ENCODE peak calls at places on chromosomes 4 and X, in five cellular contexts. J, D, G, Y and V are unnamed samples. For H3K4me1, the result is how much of the 10 kb centered on the place peaks cover.

GRCh38 chrX:47748576-47748975 is 88.1 kb upstream of the ZNF81 start:
- DNase-seq in J (no peak), D (no peak), G (no peak), Y (no peak), V (no peak)

GRCh38 chr4:25703731-25704388 is 48.2 kb downstream of the SLC34A2 start:
- DNase-seq in J (no peak), D (no peak), G (no peak), Y (no peak), V (no peak)

GRCh38 chr4:181569553-181569952 is 673.6 kb upstream of the TENM3 start:
- DNase-seq in J (peak), D (no peak), G (no peak), Y (no peak), V (no peak)

GRCh38 chr4:145278341-145279121 is 98.1 kb upstream of the OTUD4 start:
- DNase-seq in J (peak), D (no peak), G (no peak), Y (no peak), V (no peak)

GRCh38 chr4:93759506-93759905 is 69.0 kb upstream of the ATOH1 start:
- DNase-seq in J (no peak), D (no peak), G (no peak), Y (no peak), V (no peak)

GRCh38 chrX:53435997-53436396 is 1.8 kb upstream of the HSD17B10 start:
- DNase-seq in J (peak), D (peak), G (peak), Y (peak), V (peak)

GRCh38 chrX:39982927-39983326 is 114.8 kb downstream of the BCOR start:
- DNase-seq in J (no peak), D (no peak), G (no peak), Y (no peak), V (no peak)

GRCh38 chrX:20521245-20521644 is 254.5 kb upstream of the RPS6KA3 start:
- DNase-seq in J (peak), D (no peak), G (no peak), Y (no peak), V (no peak)

GRCh38 chr4:181662383-181662782 is 580.8 kb upstream of the TENM3 start:
- DNase-seq in J (peak), D (no peak), G (no peak), Y (no peak), V (peak)

DNA sequence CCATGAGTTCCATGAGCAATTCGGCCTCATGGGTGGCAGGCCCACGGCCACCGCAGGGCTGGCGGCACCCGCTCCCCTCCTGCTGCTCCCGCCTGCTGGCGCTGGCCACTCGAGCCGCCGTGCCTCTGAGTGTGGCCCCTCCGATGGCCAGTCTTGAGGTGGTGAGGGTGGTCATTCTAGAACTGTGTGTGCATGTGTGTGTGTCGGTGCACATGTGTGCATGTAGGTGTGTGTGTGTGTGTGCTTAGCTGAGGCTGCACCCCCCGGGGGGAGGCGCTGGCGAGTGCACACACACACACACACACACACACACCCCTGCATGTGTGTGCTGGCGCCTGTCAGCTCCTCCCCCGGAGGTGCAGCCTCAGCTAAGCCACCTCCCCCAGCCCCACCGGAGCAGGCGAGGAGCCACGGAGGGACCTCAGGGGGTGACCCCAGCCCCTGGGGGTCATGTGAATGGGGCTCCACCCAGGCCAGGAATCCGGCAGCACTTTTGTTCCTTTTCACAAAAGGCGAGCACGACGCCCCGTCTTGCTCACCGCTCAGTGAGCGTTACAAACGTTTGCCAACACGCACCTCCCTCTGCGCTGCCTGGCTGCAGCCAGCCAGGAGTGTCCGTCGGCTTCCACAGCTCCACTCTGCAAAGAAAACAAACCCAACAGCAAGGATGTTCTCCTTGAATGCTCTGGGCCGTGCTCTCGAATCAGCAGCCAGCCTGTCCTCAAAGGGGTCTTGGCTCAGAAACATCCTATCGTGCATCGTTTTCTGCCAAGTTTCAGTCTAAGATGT is 29.9 kb downstream of the FGFRL1 start:
- DNase-seq in J (peak), D (peak), G (no peak), Y (peak), V (no peak)
- H3K4me1 ChIP-seq in J (under half), D (under half), G (under half), Y (under half), V (under half)

GRCh38 chr4:104756837-104757236 is 262.1 kb upstream of the CXXC4 start:
- DNase-seq in J (no peak), D (no peak), G (no peak), Y (no peak), V (no peak)
- H3K4me1 ChIP-seq in J (under half), D (under half), G (under half), Y (under half), V (under half)

DNA sequence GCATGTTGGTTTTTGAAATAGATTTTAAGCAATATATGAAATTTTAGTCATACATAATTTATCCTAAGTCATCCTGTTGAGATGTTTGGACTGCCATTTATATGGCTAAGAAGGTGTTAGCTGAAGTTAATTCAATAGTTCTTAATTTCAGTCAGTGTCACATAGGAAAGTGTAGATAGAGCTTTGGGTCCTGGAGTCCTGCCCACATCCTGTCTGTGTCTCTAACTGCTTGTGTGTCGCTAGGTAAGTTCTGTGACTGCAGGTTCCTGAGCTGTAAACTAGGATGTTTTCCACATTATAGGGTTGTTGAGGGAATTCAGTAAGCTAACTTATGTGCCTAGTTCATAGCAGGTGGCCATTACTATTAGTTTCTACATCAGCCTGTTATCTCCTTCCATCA is 20.7 kb downstream of the OFD1 start:
- DNase-seq in J (no peak), D (no peak), G (no peak), Y (no peak), V (no peak)
- H3K4me1 ChIP-seq in J (under half), D (under half), G (under half), Y (under half), V (under half)

GRCh38 chr4:70801265-70801809 is 38.4 kb downstream of the GRSF1 start:
- DNase-seq in J (no peak), D (no peak), G (no peak), Y (no peak), V (no peak)
- H3K4me1 ChIP-seq in J (under half), D (under half), G (under half), Y (under half), V (under half)

GRCh38 chr4:7700665-7701064 is 239.0 kb downstream of the AFAP1 start:
- DNase-seq in J (no peak), D (no peak), G (no peak), Y (no peak), V (peak)
- H3K4me1 ChIP-seq in J (under half), D (under half), G (under half), Y (under half), V (under half)

DNA sequence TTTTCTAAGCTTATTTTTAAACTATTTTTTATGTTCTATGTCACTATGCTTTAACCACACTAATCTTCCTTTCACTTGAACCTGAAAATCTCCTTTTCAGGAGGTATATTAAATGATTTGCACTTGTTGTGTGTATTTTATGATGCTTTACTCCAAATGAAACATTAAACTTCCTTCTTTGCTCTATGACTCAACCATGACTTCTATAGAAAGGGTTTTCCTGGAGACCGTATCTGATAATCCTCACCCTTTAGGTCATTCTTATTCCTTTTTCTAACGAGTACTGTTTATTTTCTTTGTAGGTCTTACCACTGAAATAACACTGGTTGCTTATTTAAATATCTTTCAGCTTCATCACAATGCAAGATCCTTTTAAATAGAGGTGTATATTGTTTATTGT is 1163.2 kb downstream of the PCDH18 start:
- DNase-seq in J (no peak), D (no peak), G (no peak), Y (no peak), V (no peak)
- H3K4me1 ChIP-seq in J (under half), D (under half), G (under half), Y (under half), V (under half)

DNA sequence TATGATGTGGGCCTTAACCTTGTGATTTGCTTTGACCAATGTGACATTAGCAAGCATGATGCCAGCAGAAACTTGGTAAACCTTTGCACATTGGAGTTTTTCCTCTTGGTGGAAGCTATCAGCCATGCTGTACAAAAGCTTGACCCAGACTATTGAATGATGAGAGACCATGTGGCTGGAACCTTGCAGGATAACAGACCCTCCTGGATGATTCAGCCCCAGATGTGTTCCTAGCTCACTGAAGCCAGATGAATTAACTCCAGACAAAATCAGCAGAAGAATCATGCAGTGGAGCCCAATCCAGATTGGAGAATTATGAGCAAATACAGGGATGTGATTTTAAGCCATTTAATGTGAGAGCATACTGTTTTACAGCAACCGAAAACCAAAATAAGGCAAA is 16.8 kb downstream of the SPARCL1 start:
- DNase-seq in J (no peak), D (no peak), G (no peak), Y (no peak), V (no peak)
- H3K4me1 ChIP-seq in J (under half), D (under half), G (under half), Y (under half), V (half or more)

GRCh38 chrX:45748443-45748842 is 547.8 kb upstream of the DIPK2B start:
- DNase-seq in J (no peak), D (no peak), G (no peak), Y (no peak), V (no peak)
- H3K4me1 ChIP-seq in J (under half), D (under half), G (under half), Y (under half), V (under half)